ENCODE peak calls at places on chromosome 16, in seven cellular contexts. Y is uterus, N is ascending aorta, H is mesendoderm, A is stomach, G is left ventricle myocardium inferior, O is DND-41. W is an unnamed sample. For H3K27me3, the result is how much of the 10 kb centered on the place peaks cover.

GRCh38 chr16:49505556-49505955 is 132.0 kb downstream of the C16orf78 start:
- DNase-seq in H (no peak), G (no peak), A (no peak), O (no peak), N (no peak), Y (no peak), W (no peak)

GRCh38 chr16:57621521-57622268 is 6.7 kb upstream of the ADGRG1 start:
- DNase-seq in A (no peak), N (no peak), G (no peak), H (no peak), Y (no peak), O (no peak), W (no peak)

GRCh38 chr16:50293041-50293783 is 26.9 kb downstream of the ADCY7 start:
- DNase-seq in Y (no peak), A (no peak), G (no peak), O (no peak), H (no peak), N (no peak), W (no peak)

GRCh38 chr16:57797526-57798266 is 4.6 kb downstream of the KIFC3 start:
- DNase-seq in G (no peak), N (no peak), H (peak), Y (no peak), A (peak), O (no peak), W (peak)

GRCh38 chr16:84214451-84215066 is 23.6 kb downstream of the ADAD2 start:
- DNase-seq in G (no peak), N (no peak), O (no peak), Y (no peak), A (no peak), H (no peak), W (no peak)

GRCh38 chr16:21663889-21664647 is at the start of gene OTOA:
- DNase-seq in G (no peak), A (no peak), N (no peak), Y (no peak), O (no peak), H (peak), W (peak)

GRCh38 chr16:12157510-12158093 is 181.1 kb downstream of the SNX29 start:
- DNase-seq in O (no peak), G (no peak), A (no peak), H (peak), N (no peak), Y (no peak), W (no peak)

GRCh38 chr16:27514806-27515205 is 34.9 kb downstream of the GTF3C1 start:
- DNase-seq in G (peak), A (no peak), N (no peak), H (no peak), O (no peak), Y (no peak), W (no peak)

GRCh38 chr16:81641403-81642106 is 137.5 kb upstream of the PLCG2 start:
- DNase-seq in O (peak), A (no peak), Y (no peak), N (no peak), H (peak), G (no peak), W (peak)

GRCh38 chr16:81567987-81568748 is 123.6 kb downstream of the CMIP start:
- DNase-seq in A (peak), G (no peak), O (no peak), N (peak), H (no peak), Y (peak), W (no peak)

GRCh38 chr16:14155572-14156213 is 84.6 kb downstream of the MRTFB start:
- DNase-seq in H (no peak), N (no peak), G (no peak), O (no peak), Y (no peak), A (no peak), W (no peak)
- H3K27me3 ChIP-seq in H (under half), N (under half), G (under half), O (under half), Y (under half), A (under half), W (under half)

GRCh38 chr16:62036807-62037135 is 533 bp upstream of the CDH8 start:
- DNase-seq in Y (no peak), A (no peak), N (no peak), O (no peak), G (no peak), H (peak), W (peak)
- H3K27me3 ChIP-seq in Y (under half), A (under half), N (under half), O (under half), G (half or more), H (under half), W (under half)

GRCh38 chr16:6861136-6861535 is 471.5 kb upstream of the RBFOX1 start:
- DNase-seq in N (no peak), O (no peak), H (peak), A (no peak), Y (no peak), G (no peak), W (peak)
- H3K27me3 ChIP-seq in N (under half), O (under half), H (under half), A (under half), Y (under half), G (under half), W (half or more)

GRCh38 chr16:87551487-87551886 is 50.8 kb upstream of the JPH3 start:
- DNase-seq in A (no peak), N (no peak), H (no peak), G (no peak), O (no peak), Y (no peak), W (no peak)
- H3K27me3 ChIP-seq in A (under half), N (under half), H (under half), G (half or more), O (under half), Y (under half), W (under half)

DNA sequence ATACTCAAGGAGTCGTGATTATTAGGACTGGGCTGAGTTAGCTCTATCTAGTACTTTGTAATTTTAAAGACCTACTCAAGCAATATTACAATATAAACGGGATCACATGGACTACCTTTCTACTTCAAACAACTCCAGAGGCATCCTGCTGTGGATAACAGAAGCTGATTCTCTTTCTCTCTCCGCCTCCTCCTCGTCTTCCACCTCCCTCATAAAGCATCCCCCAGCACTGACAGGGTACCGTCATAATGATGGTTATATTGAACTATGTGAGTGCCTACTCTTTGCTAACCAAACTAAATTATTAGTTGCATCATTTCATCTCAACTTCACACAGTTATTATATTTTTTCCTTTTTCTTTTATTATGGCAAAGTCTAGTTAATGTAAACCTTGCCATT is 165.4 kb upstream of the FOXF1 start:
- DNase-seq in G (no peak), N (no peak), A (no peak), H (no peak), Y (no peak), O (no peak), W (no peak)
- H3K27me3 ChIP-seq in G (half or more), N (under half), A (under half), H (under half), Y (under half), O (under half), W (half or more)

GRCh38 chr16:51757124-51757470 is 606.0 kb upstream of the SALL1 start:
- DNase-seq in N (no peak), A (no peak), G (no peak), H (no peak), Y (no peak), O (no peak), W (no peak)
- H3K27me3 ChIP-seq in N (under half), A (under half), G (half or more), H (under half), Y (under half), O (under half), W (under half)

GRCh38 chr16:86495357-86495701 is 15.0 kb upstream of the FOXF1 start:
- DNase-seq in N (no peak), H (peak), G (no peak), Y (no peak), O (no peak), A (no peak), W (no peak)
- H3K27me3 ChIP-seq in N (under half), H (half or more), G (half or more), Y (under half), O (under half), A (under half), W (half or more)

W was measured in neural progenitor cell.